ENCODE peak calls at places on chromosome 5, in six cellular contexts. D is fibroblast of pulmonary artery, G is A549, W is body of pancreas, X is left ventricle myocardium inferior, O is HCT116. P is an unnamed sample.

GRCh38 chr5:143154495-143155375 is 248.8 kb downstream of the NR3C1 start:
- DNase-seq in O (no peak), D (no peak), X (no peak), W (no peak), G (no peak), P (no peak)

GRCh38 chr5:168578006-168578405 is 1.2 kb downstream of the PANK3 start:
- DNase-seq in W (no peak), X (no peak), G (no peak), D (peak; percentile 37), O (no peak), P (no peak)

GRCh38 chr5:59660737-59661136 is 232.8 kb downstream of the PDE4D start:
- DNase-seq in G (peak; percentile 65), X (no peak), O (no peak), D (peak; percentile 60), W (no peak), P (no peak)

GRCh38 chr5:175796536-175797499 is 74.6 kb upstream of the CPLX2 start:
- DNase-seq in D (peak; percentile 80), W (peak; percentile 84), X (peak; percentile 79), G (peak; percentile 74), O (peak; percentile 33), P (peak; percentile 52)

GRCh38 chr5:176492431-176492830 is 44.2 kb downstream of the FAF2 start:
- DNase-seq in X (no peak), D (peak; percentile 17), O (no peak), G (no peak), W (no peak), P (no peak)

GRCh38 chr5:79829260-79829659 is 139.6 kb downstream of the CMYA5 start:
- DNase-seq in W (no peak), G (peak; percentile 32), D (no peak), X (no peak), O (no peak), P (no peak)

GRCh38 chr5:173665326-173665725 is 48.9 kb upstream of the BOD1 start:
- DNase-seq in X (no peak), G (no peak), W (no peak), D (no peak), O (no peak), P (no peak)

GRCh38 chr5:169071-169727 is 22.1 kb upstream of the LRRC14B start:
- DNase-seq in W (peak; percentile 41), O (no peak), G (no peak), X (peak; percentile 76), D (peak; percentile 88), P (peak; percentile 37)

GRCh38 chr5:172593306-172593705 is 47.8 kb upstream of the NEURL1B start:
- DNase-seq in D (no peak), G (no peak), X (no peak), W (no peak), O (no peak), P (no peak)

DNA sequence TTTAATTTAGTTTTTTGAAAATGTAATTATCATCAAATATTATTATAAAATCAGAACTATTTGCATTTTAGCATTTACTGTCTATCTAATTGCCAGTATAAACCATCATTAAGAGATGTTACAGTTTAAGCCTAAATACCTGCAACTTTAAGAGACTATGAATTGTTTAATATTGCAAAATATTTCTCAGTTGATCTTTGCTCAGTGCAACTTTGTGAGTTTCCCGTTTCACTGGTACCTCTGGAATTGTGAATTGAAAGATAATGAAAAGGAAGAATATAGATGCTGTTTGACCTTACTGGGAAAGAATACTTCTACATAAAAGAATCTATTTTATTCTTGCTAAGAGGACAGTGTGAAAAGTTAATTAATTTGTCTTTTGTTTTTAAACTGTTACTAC is 30.2 kb upstream of the TMED7 start:
- DNase-seq in D (no peak), G (no peak), O (no peak), X (no peak), W (no peak), P (no peak)
- H3K4me3 ChIP-seq in D (no peak overlapping the region), G (no peak overlapping the region), O (no peak overlapping the region), X (no peak overlapping the region), W (no peak overlapping the region), P (no peak overlapping the region)

GRCh38 chr5:132488590-132488989 is 2.0 kb downstream of the IRF1 start:
- DNase-seq in O (no peak), G (no peak), W (no peak), D (no peak), X (no peak), P (no peak)
- H3K4me3 ChIP-seq in O (no peak overlapping the region), G (no peak overlapping the region), W (no peak overlapping the region), D (peak overlapping the region; percentile 71), X (peak overlapping the region; percentile 89), P (peak overlapping the region; percentile 88)

GRCh38 chr5:33231214-33231710 is 209.5 kb upstream of the TARS1 start:
- DNase-seq in W (no peak), O (no peak), G (no peak), D (peak; percentile 26), X (no peak), P (no peak)

GRCh38 chr5:33229216-33229615 is 211.5 kb upstream of the TARS1 start:
- DNase-seq in X (peak; percentile 21), D (no peak), O (no peak), G (no peak), W (no peak), P (no peak)

GRCh38 chr5:33231935-33232334 is 208.8 kb upstream of the TARS1 start:
- DNase-seq in W (no peak), G (no peak), X (no peak), D (peak; percentile 22), O (no peak), P (peak; percentile 24)

GRCh38 chr5:33228149-33228548 is 212.6 kb upstream of the TARS1 start:
- DNase-seq in X (no peak), G (no peak), W (no peak), D (no peak), O (no peak), P (no peak)

DNA sequence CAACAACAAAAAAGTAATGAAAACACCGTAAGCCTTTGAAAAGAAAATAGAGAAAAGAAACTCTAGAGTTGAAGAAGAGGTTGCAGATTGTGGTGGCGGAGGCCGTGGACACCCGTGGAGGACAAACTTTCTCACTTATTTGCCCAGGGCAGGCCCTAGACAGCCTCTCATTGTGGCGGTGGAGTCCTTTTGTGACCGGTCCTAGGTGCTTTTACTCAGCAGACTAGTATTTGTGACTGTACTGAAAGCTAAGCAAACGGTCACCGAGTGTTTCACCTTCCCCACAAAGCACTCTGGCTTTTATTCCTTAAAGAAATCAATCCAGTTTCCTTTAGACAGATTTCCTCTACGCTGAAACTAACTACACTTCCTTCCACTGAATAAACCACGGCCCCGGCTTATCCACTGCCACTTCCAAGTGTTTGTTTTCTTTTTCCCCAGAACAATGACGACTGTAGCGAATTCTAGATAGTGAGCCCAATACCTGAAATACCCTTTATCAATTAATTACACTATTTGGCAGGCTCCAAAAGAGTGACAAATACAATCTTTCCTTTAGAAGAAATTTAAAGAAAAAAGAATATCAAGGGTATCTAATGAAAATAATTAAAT is 210.2 kb upstream of the TARS1 start:
- DNase-seq in O (no peak), W (no peak), D (peak; percentile 19), X (no peak), G (no peak), P (no peak)
- H3K4me3 ChIP-seq in O (no peak overlapping the region), W (no peak overlapping the region), D (no peak overlapping the region), X (no peak overlapping the region), G (no peak overlapping the region), P (no peak overlapping the region)

GRCh38 chr5:177509991-177510566 is 453 bp upstream of the DOK3 start:
- DNase-seq in X (no peak), G (no peak), O (no peak), W (no peak), D (no peak), P (no peak)
- H3K4me3 ChIP-seq in X (no peak overlapping the region), G (no peak overlapping the region), O (no peak overlapping the region), W (no peak overlapping the region), D (no peak overlapping the region), P (no peak overlapping the region)

GRCh38 chr5:135038202-135038828 is 4.3 kb upstream of the PITX1 start:
- DNase-seq in D (no peak), X (no peak), W (no peak), G (no peak), O (no peak), P (no peak)

GRCh38 chr5:135038829-135039525 is 4.9 kb upstream of the PITX1 start:
- DNase-seq in G (no peak), X (no peak), D (no peak), O (no peak), W (no peak), P (no peak)

GRCh38 chr5:135040331-135041144 is 6.5 kb upstream of the PITX1 start:
- DNase-seq in D (no peak), G (no peak), X (no peak), W (no peak), O (no peak), P (no peak)

GRCh38 chr5:135041145-135041587 is 7.1 kb upstream of the PITX1 start:
- DNase-seq in W (no peak), D (no peak), O (no peak), X (no peak), G (no peak), P (no peak)

DNA sequence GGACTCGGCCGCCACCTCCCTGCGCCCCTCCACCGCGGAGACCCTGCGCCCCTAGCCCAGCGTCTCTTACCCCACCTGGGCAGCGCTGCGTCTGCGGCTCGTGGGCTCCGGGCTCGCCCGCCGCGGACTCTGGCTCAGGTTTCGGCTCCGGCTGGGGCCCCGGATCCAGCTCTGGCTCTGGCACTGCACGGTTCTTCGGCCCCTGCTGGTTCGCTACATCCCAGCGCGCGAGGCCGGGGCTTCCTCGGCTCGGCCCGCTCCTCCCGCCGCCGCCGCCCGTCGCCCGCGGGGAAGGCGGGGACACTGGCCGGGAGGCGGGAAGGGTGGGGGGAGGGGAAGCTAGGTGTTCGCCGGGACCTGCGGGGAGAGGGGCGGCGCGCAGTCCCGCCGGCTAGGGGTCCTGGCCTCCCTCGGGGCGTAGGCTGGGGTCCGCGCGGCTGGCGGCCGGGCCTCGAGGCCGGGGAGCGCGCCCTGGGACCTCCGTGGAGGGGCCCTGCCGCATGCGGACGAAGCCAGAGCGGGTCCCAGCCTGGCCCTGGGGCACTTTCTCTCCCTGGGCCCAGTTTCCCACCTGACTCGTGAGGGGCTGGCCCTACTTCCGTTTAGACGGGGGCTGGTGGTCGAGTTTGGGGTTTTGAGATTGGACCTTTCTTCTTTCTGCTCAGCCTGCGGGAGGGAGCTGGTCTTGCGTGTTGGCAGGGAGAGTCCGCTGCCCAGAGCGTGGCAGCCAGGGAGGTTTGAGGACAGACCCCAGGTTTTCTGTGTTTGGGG is 5.7 kb upstream of the PITX1 start:
- DNase-seq in O (no peak), X (no peak), G (no peak), W (no peak), D (no peak), P (no peak)
- H3K4me3 ChIP-seq in O (peak overlapping the region; percentile 23), X (peak overlapping the region; percentile 38), G (peak overlapping the region; percentile 38), W (no peak overlapping the region), D (no peak overlapping the region), P (peak overlapping the region; percentile 3)